ENCODE peak calls at places on chromosomes 7 and 10, in six cellular contexts. E, J, G, R, D and M are unnamed samples.

GRCh38 chr7:2954433-2954853 is 89.2 kb downstream of the CARD11 start:
- DNase-seq in E (no peak), J (no peak), G (no peak), R (no peak), D (no peak), M (no peak)

GRCh38 chr7:27210441-27211083 is 10.7 kb upstream of the HOXA13 start:
- DNase-seq in E (peak; percentile 86), J (no peak), G (peak; percentile 56), R (no peak), D (peak; percentile 61), M (no peak)

GRCh38 chr10:80702143-80702542 is 164.4 kb downstream of the SH2D4B start:
- DNase-seq in E (no peak), J (no peak), G (no peak), R (no peak), D (no peak), M (no peak)

GRCh38 chr10:49123981-49124920 is 8.9 kb upstream of the VSTM4 start:
- DNase-seq in E (no peak), J (no peak), G (no peak), R (no peak), D (no peak), M (no peak)

GRCh38 chr7:3204526-3204925 is 96.5 kb upstream of the SDK1 start:
- DNase-seq in E (peak; percentile 35), J (no peak), G (no peak), R (no peak), D (no peak), M (no peak)

GRCh38 chr10:10043083-10043482 is 974.6 kb upstream of the CELF2 start:
- DNase-seq in E (no peak), J (no peak), G (no peak), R (no peak), D (no peak), M (no peak)

GRCh38 chr10:21388541-21389068 is 136.9 kb downstream of the SKIDA1 start:
- DNase-seq in E (no peak), J (no peak), G (no peak), R (no peak), D (no peak), M (no peak)

GRCh38 chr7:121072826-121073225 is 84.3 kb downstream of the CPED1 start:
- DNase-seq in E (no peak), J (no peak), G (no peak), R (peak; percentile 12), D (no peak), M (no peak)

GRCh38 chr7:29189743-29190201 is 4.8 kb upstream of the CHN2 start:
- DNase-seq in E (peak; percentile 93), J (no peak), G (peak; percentile 32), R (peak; percentile 74), D (peak; percentile 54), M (peak; percentile 31)

GRCh38 chr7:8260871-8261707 is 878 bp downstream of the ICA1 start:
- DNase-seq in E (no peak), J (no peak), G (peak; percentile 11), R (no peak), D (peak; percentile 56), M (no peak)

GRCh38 chr10:30500534-30500933 is 66.5 kb downstream of the MAP3K8 start:
- DNase-seq in E (no peak), J (no peak), G (no peak), R (no peak), D (no peak), M (no peak)

GRCh38 chr10:6543431-6544005 is 36.6 kb downstream of the PRKCQ start:
- DNase-seq in E (no peak), J (no peak), G (peak; percentile 13), R (no peak), D (no peak), M (no peak)

GRCh38 chr7:151756076-151756731 is 120.7 kb downstream of the PRKAG2 start:
- DNase-seq in E (no peak), J (no peak), G (no peak), R (no peak), D (no peak), M (no peak)

GRCh38 chr7:43803865-43804264 is 45.4 kb downstream of the BLVRA start:
- DNase-seq in E (no peak), J (no peak), G (no peak), R (no peak), D (no peak), M (no peak)

GRCh38 chr7:33722383-33723096 is 182.8 kb upstream of the BMPER start:
- DNase-seq in E (no peak), J (no peak), G (no peak), R (peak; percentile 27), D (no peak), M (no peak)

GRCh38 chr7:20229652-20230500 is 12.7 kb upstream of the MACC1 start:
- DNase-seq in E (no peak), J (no peak), G (no peak), R (no peak), D (no peak), M (no peak)

GRCh38 chr7:45060295-45060694 is 28.5 kb downstream of the NACAD start:
- DNase-seq in E (no peak), J (no peak), G (no peak), R (no peak), D (no peak), M (no peak)

GRCh38 chr7:35754741-35755140 is 46.1 kb upstream of the SEPTIN7 start:
- DNase-seq in E (no peak), J (no peak), G (no peak), R (no peak), D (no peak), M (no peak)

GRCh38 chr10:14617850-14618249 is 156.8 kb downstream of the FAM107B start:
- DNase-seq in E (no peak), J (no peak), G (no peak), R (no peak), D (peak; percentile 15), M (no peak)

GRCh38 chr7:149457766-149458165 is 3.1 kb downstream of the ZNF777 start:
- DNase-seq in E (no peak), J (no peak), G (no peak), R (no peak), D (no peak), M (no peak)

GRCh38 chr7:2190531-2190930 is 42.2 kb downstream of the MAD1L1 start:
- DNase-seq in E (no peak), J (no peak), G (no peak), R (no peak), D (no peak), M (no peak)

DNA sequence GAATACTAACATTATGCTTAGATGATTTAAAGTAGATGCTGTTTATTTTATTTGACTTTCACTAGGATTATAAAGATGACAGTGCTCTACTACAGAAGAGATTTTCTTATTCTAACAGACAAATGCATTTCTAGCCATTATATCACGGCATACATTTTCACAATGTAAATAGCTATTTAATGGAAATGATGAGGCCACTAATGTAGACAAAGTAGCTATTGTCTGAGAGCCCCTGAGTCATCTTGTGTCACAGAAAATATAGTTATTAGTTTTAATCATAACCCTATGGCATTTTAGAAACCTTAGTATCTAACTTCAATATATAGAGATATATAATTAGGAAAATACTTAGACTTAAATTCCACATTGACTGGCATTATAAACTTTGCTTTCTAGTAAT is 158.0 kb upstream of the AHR start:
- DNase-seq in E (no peak), J (no peak), G (no peak), R (no peak), D (no peak), M (no peak)
- TF ChIP-seq POLR2AphosphoS5 in E (no peak), J (no peak), G (no peak), R (no peak), D (no peak), M (no peak)

GRCh38 chr7:107480932-107481331 is 11.1 kb downstream of the GPR22 start:
- DNase-seq in E (no peak), J (no peak), G (no peak), R (no peak), D (peak; percentile 37), M (no peak)
- TF ChIP-seq POLR2A in E (no peak), J (no peak), G (no peak), R (no peak), D (no peak), M (no peak)

GRCh38 chr10:124047427-124048157 is 45.8 kb downstream of the CHST15 start:
- DNase-seq in E (no peak), J (no peak), G (no peak), R (no peak), D (no peak), M (no peak)
- TF ChIP-seq TAF1 in E (no peak), J (no peak), G (no peak), R (no peak), D (no peak), M (no peak)

GRCh38 chr10:5511885-5512280 is 12.5 kb upstream of the CALML5 start:
- DNase-seq in E (no peak), J (no peak), G (no peak), R (no peak), D (no peak), M (no peak)

GRCh38 chr10:5511231-5511884 is 12.0 kb upstream of the CALML5 start:
- DNase-seq in E (no peak), J (no peak), G (no peak), R (no peak), D (peak; percentile 33), M (no peak)

GRCh38 chr10:5509691-5510090 is 10.3 kb upstream of the CALML5 start:
- DNase-seq in E (no peak), J (no peak), G (no peak), R (no peak), D (no peak), M (no peak)

GRCh38 chr10:5509236-5509635 is 9.9 kb upstream of the CALML5 start:
- DNase-seq in E (no peak), J (no peak), G (no peak), R (no peak), D (no peak), M (no peak)

GRCh38 chr10:5510281-5511072 is 11.1 kb upstream of the CALML5 start:
- DNase-seq in E (no peak), J (no peak), G (no peak), R (no peak), D (no peak), M (no peak)
- TF ChIP-seq POLR2AphosphoS5 in E (no peak), J (no peak), G (no peak), R (no peak), D (no peak), M (no peak)

GRCh38 chr7:118311121-118311803 is 86.8 kb downstream of the ANKRD7 start:
- DNase-seq in E (no peak), J (peak; percentile 13), G (no peak), R (no peak), D (no peak), M (no peak)
- TF ChIP-seq POLR2A in E (no peak), J (no peak), G (no peak), R (no peak), D (no peak), M (no peak)